ENCODE peak calls at places on chromosomes 4 and X, in five cellular contexts. K is transverse colon; B is naive thymus-derived CD4-positive, alpha-beta T cell; Z is neural progenitor cell; C is hepatocyte. U is an unnamed sample.

GRCh38 chr4:83307920-83308319 is 23.3 kb upstream of the COQ2 start:
- DNase-seq in Z (no peak), K (no peak), B (no peak), C (no peak), U (no peak)

GRCh38 chr4:123787710-123788109 is 391.1 kb downstream of the SPRY1 start:
- DNase-seq in Z (no peak), K (no peak), B (no peak), C (no peak), U (no peak)

GRCh38 chr4:44861756-44862155 is 135.4 kb upstream of the GNPDA2 start:
- DNase-seq in B (no peak), K (no peak), C (no peak), Z (no peak), U (no peak)

GRCh38 chrX:151789179-151789800 is 54.7 kb downstream of the CNGA2 start:
- DNase-seq in C (no peak), Z (no peak), K (peak; percentile 18), B (no peak), U (peak; percentile 79)

GRCh38 chr4:162644346-162644745 is 480.5 kb upstream of the FSTL5 start:
- DNase-seq in B (no peak), K (no peak), Z (no peak), C (no peak), U (no peak)

GRCh38 chr4:147733614-147734344 is 1.9 kb downstream of the ARHGAP10 start:
- DNase-seq in Z (peak; percentile 26), B (no peak), K (no peak), C (no peak), U (no peak)

GRCh38 chrX:148501121-148502066 is 977 bp downstream of the AFF2 start:
- DNase-seq in K (no peak), B (peak; percentile 13), Z (peak; percentile 55), C (peak; percentile 18), U (no peak)

GRCh38 chr4:130099159-130099558 is 1003.2 kb downstream of the C4orf33 start:
- DNase-seq in Z (no peak), B (no peak), K (no peak), C (no peak), U (no peak)

GRCh38 chr4:175871774-175872405 is 59.8 kb upstream of the GPM6A start:
- DNase-seq in K (no peak), B (no peak), C (no peak), Z (no peak), U (no peak)

GRCh38 chr4:10161840-10162239 is 45.2 kb upstream of the WDR1 start:
- DNase-seq in K (no peak), B (peak; percentile 39), Z (no peak), C (no peak), U (no peak)

GRCh38 chrX:154855256-154855655 is 20.8 kb upstream of the SMIM9 start:
- DNase-seq in Z (no peak), K (no peak), B (no peak), C (no peak), U (no peak)

GRCh38 chr4:139330283-139330682 is 28.0 kb upstream of the NDUFC1 start:
- DNase-seq in K (no peak), B (no peak), Z (no peak), C (no peak), U (no peak)

GRCh38 chr4:32499176-32499575 is 1779.0 kb downstream of the PCDH7 start:
- DNase-seq in B (no peak), Z (no peak), K (no peak), C (no peak), U (no peak)

DNA sequence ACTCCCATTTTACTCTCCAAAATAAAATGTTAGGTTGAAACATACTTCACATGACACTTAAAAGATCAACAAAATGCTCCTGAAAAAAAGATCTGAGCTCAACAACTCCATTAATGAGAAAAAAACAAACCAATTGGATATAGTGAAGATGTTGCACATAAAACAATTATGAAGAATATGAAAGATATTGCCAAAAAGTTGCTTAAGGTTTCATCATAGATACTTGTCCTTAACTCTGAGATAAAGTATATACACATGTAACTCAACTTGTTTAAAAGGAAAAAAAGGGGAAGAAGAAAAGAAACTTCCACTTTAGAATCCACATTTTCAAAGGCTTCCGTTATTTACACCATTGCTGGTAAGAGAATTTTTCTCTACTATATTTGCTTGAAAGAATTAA is 2.7 kb downstream of the AFAP1 start:
- DNase-seq in C (no peak), Z (no peak), B (no peak), K (no peak), U (no peak)
- H3K4me3 ChIP-seq in C (no peak overlapping the region), Z (no peak overlapping the region), B (no peak overlapping the region), K (no peak overlapping the region), U (no peak overlapping the region)

GRCh38 chr4:896216-896615 is 35.9 kb downstream of the GAK start:
- DNase-seq in Z (peak; percentile 11), B (no peak), C (no peak), K (no peak), U (no peak)

GRCh38 chr4:898123-898522 is 34.0 kb downstream of the GAK start:
- DNase-seq in C (no peak), B (no peak), Z (no peak), K (no peak), U (no peak)

GRCh38 chr4:898869-899555 is 33.1 kb downstream of the GAK start:
- DNase-seq in C (no peak), Z (no peak), B (no peak), K (no peak), U (no peak)

GRCh38 chr4:895596-895995 is 36.5 kb downstream of the GAK start:
- DNase-seq in Z (no peak), K (no peak), B (no peak), C (no peak), U (no peak)

GRCh38 chr4:896630-897029 is 35.5 kb downstream of the GAK start:
- DNase-seq in Z (no peak), K (no peak), B (no peak), C (no peak), U (no peak)
- H3K27me3 ChIP-seq in Z (no peaks in the 10 kb centered on the region), K (no peaks in the 10 kb centered on the region), B (no peaks in the 10 kb centered on the region), C (no peaks in the 10 kb centered on the region), U (no peaks in the 10 kb centered on the region)

GRCh38 chrX:966396-967070 is 245.9 kb downstream of the CRLF2 start:
- DNase-seq in B (no peak), Z (no peak), K (no peak), C (no peak), U (no peak)
- H3K4me1 ChIP-seq in B (no peaks in the 10 kb centered on the region), Z (peaks cover 9% of the 10 kb centered on the region), K (no peaks in the 10 kb centered on the region), C (no peaks in the 10 kb centered on the region), U (no peaks in the 10 kb centered on the region)

GRCh38 chrX:107675365-107675654 is 47.0 kb downstream of the PRPS1 start:
- DNase-seq in C (no peak), B (no peak), K (no peak), Z (no peak), U (no peak)
- H3K4me3 ChIP-seq in C (no peak overlapping the region), B (peak overlapping the region; percentile 78), K (no peak overlapping the region), Z (no peak overlapping the region), U (peak overlapping the region; percentile 53)

DNA sequence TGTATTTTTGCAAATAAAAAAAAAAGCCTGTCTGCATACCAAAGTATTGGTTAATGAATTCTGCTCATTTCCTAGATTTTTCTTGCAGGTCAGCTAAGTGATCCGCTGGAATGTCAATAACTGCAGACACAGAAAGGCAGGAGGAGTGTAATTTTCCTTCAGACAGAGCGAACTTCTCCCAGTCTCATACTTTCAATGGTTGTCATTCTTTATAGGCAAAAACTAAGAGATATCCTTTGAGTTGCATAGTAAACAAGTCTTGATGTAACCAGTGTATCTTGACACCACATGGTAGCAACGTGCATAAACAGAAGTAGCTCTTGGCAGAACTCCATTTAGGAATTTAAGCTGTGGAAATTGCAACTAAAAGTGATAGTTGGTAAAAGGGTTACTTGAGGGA is 8.2 kb downstream of the CAPN6 start:
- DNase-seq in Z (no peak), B (no peak), C (peak; percentile 16), K (no peak), U (no peak)
- H3K27me3 ChIP-seq in Z (no peaks in the 10 kb centered on the region), B (no peaks in the 10 kb centered on the region), C (no peaks in the 10 kb centered on the region), K (no peaks in the 10 kb centered on the region), U (no peaks in the 10 kb centered on the region)

DNA sequence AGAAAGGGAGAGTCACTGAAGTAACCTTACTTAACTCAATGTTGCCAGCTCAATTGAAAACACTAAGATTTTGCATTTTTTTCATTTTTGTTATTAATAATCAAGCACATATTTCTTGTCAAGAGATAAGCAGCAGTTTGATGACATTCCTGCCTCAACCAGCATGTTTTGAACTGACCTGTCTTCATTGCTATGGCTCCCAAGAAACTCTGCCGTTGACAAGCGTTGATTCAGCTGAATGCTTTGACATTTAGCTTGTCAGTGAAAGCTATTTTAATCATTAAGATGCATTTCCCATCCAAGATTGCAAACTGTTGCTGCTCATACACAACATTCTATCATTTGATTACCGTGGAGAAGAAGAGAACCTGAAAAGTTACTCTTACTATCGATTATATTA is 5.9 kb downstream of the NAA11 start:
- DNase-seq in Z (no peak), K (no peak), C (no peak), B (no peak), U (no peak)
- H3K4me1 ChIP-seq in Z (no peaks in the 10 kb centered on the region), K (no peaks in the 10 kb centered on the region), C (no peaks in the 10 kb centered on the region), B (no peaks in the 10 kb centered on the region), U (no peaks in the 10 kb centered on the region)

GRCh38 chr4:118351851-118352827 is 664 bp downstream of the PRSS12 start:
- DNase-seq in Z (peak; percentile 63), C (peak; percentile 45), K (peak; percentile 65), B (no peak), U (peak; percentile 65)
- H3K4me3 ChIP-seq in Z (peak overlapping the region; percentile 53), C (peak overlapping the region; percentile 72), K (peak overlapping the region; percentile 49), B (no peak overlapping the region), U (peak overlapping the region; percentile 55)

DNA sequence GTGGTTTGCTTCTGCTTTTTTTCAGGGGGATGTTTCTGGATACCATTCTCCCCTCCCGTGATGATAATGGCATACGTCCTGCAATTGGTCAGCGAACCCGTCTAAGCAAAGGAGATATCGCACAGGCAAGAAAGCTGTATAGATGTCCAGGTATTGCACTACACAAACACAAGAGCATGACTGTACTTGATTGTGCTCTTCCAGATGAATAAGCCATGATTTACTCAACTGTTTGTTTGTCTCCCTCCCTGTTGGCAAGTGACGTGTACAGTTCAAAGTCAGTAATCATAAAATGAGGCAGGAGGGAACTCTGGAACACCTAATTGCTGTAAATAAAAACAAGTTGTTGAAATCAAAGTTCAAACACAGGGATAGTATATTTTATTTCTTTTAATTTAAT is 141.4 kb downstream of the TLL1 start:
- DNase-seq in C (peak; percentile 37), B (no peak), Z (no peak), K (peak; percentile 13), U (no peak)
- H3K27me3 ChIP-seq in C (no peaks in the 10 kb centered on the region), B (no peaks in the 10 kb centered on the region), Z (no peaks in the 10 kb centered on the region), K (no peaks in the 10 kb centered on the region), U (no peaks in the 10 kb centered on the region)

U was measured in sigmoid colon.